ENCODE peak calls at places on chromosomes 7 and 10, in four cellular contexts. A, T, H and U are unnamed samples.

GRCh38 chr7:137874390-137874789 is 27.6 kb upstream of the DGKI start:
- DNase-seq in A (no peak), T (no peak), H (peak; percentile 91), U (no peak)

GRCh38 chr7:140242057-140243031 is 65.6 kb upstream of the KDM7A start:
- DNase-seq in A (no peak), T (peak; percentile 93), H (no peak), U (no peak)

GRCh38 chr7:96426027-96426426 is 104.1 kb upstream of the SLC25A13 start:
- DNase-seq in A (no peak), T (no peak), H (no peak), U (no peak)

GRCh38 chr7:142569851-142570250 is 179.4 kb upstream of the PRSS1 start:
- DNase-seq in A (no peak), T (no peak), H (peak; percentile 35), U (no peak)

GRCh38 chr10:53702489-53702888 is 929.9 kb upstream of the MBL2 start:
- DNase-seq in A (no peak), T (no peak), H (no peak), U (no peak)

GRCh38 chr7:135803143-135803542 is 54.5 kb upstream of the FAM180A start:
- DNase-seq in A (no peak), T (peak; percentile 56), H (no peak), U (no peak)

GRCh38 chr7:46909601-46910051 is 672.3 kb downstream of the TNS3 start:
- DNase-seq in A (no peak), T (no peak), H (peak; percentile 70), U (no peak)

GRCh38 chr7:4726051-4726450 is 44.0 kb downstream of the FOXK1 start:
- DNase-seq in A (no peak), T (no peak), H (no peak), U (no peak)

GRCh38 chr7:43311694-43312093 is 199.2 kb downstream of the HECW1 start:
- DNase-seq in A (no peak), T (no peak), H (no peak), U (no peak)

GRCh38 chr10:4355346-4355745 is 470.7 kb upstream of the AKR1E2 start:
- DNase-seq in A (no peak), T (no peak), H (no peak), U (no peak)

GRCh38 chr7:132742152-132742551 is 165.9 kb upstream of the PLXNA4 start:
- DNase-seq in A (no peak), T (no peak), H (peak; percentile 89), U (no peak)

GRCh38 chr10:110008518-110009339 is 945 bp downstream of the ADD3 start:
- DNase-seq in A (peak; percentile 42), T (peak; percentile 64), H (no peak), U (no peak)

GRCh38 chr10:51716981-51717380 is 17.6 kb upstream of the CSTF2T start:
- DNase-seq in A (no peak), T (no peak), H (peak; percentile 40), U (no peak)

GRCh38 chr10:79060641-79061255 is 8.0 kb upstream of the ZMIZ1 start:
- DNase-seq in A (no peak), T (no peak), H (no peak), U (no peak)

GRCh38 chr10:120557296-120557810 is 100.3 kb downstream of the PLPP4 start:
- DNase-seq in A (no peak), T (no peak), H (no peak), U (no peak)

GRCh38 chr10:75858357-75858756 is 426.9 kb downstream of the LRMDA start:
- DNase-seq in A (no peak), T (peak; percentile 26), H (no peak), U (no peak)

GRCh38 chr7:30983042-30983913 is 19.5 kb downstream of the GHRHR start:
- DNase-seq in A (peak; percentile 95), T (peak; percentile 92), H (peak; percentile 69), U (peak; percentile 90)

GRCh38 chr10:5609952-5610616 is 56.3 kb downstream of the ASB13 start:
- DNase-seq in A (no peak), T (no peak), H (no peak), U (no peak)

GRCh38 chr10:110505130-110505815 is 7.6 kb downstream of the DUSP5 start:
- DNase-seq in A (no peak), T (no peak), H (no peak), U (no peak)

GRCh38 chr7:140485463-140486265 is 6.4 kb upstream of the MKRN1 start:
- DNase-seq in A (peak; percentile 43), T (peak; percentile 42), H (no peak), U (no peak)

GRCh38 chr7:29915481-29916215 is 74.0 kb downstream of the SCRN1 start:
- DNase-seq in A (no peak), T (peak; percentile 8), H (peak; percentile 31), U (no peak)

GRCh38 chr10:6416892-6417512 is 163.1 kb downstream of the PRKCQ start:
- DNase-seq in A (no peak), T (peak; percentile 88), H (peak; percentile 57), U (no peak)

GRCh38 chr10:66842867-66843266 is 83.0 kb upstream of the LRRTM3 start:
- DNase-seq in A (no peak), T (no peak), H (no peak), U (no peak)

GRCh38 chr10:80411267-80411668 is 2.9 kb downstream of the PRXL2A start:
- DNase-seq in A (no peak), T (no peak), H (no peak), U (no peak)

GRCh38 chr10:22325272-22325947 is 4.5 kb downstream of the BMI1 start:
- DNase-seq in A (peak; percentile 86), T (peak; percentile 88), H (peak; percentile 58), U (peak; percentile 88)

GRCh38 chr7:106353944-106354343 is 69.2 kb upstream of the NAMPT start:
- DNase-seq in A (no peak), T (no peak), H (no peak), U (no peak)

GRCh38 chr7:70520604-70521003 is 611.3 kb upstream of the GALNT17 start:
- DNase-seq in A (no peak), T (peak; percentile 57), H (peak; percentile 5), U (no peak)

GRCh38 chr10:30027057-30028005 is 32.1 kb downstream of the JCAD start:
- DNase-seq in A (peak; percentile 72), T (peak; percentile 71), H (no peak), U (peak; percentile 68)

GRCh38 chr7:133081119-133081604 is 728 bp downstream of the CHCHD3 start:
- DNase-seq in A (no peak), T (peak; percentile 80), H (no peak), U (no peak)

GRCh38 chr10:4663162-4663992 is 162.6 kb upstream of the AKR1E2 start:
- DNase-seq in A (no peak), T (peak; percentile 96), H (peak; percentile 99), U (no peak)

GRCh38 chr10:126904807-126905686 is at the start of gene DOCK1:
- DNase-seq in A (peak; percentile 68), T (peak; percentile 85), H (peak; percentile 68), U (peak; percentile 78)

GRCh38 chr7:80335473-80336232 is 176.2 kb downstream of the GNAT3 start:
- DNase-seq in A (no peak), T (peak; percentile 47), H (peak; percentile 84), U (no peak)

GRCh38 chr7:96319444-96319843 is 2.5 kb downstream of the SLC25A13 start:
- DNase-seq in A (no peak), T (no peak), H (no peak), U (no peak)

GRCh38 chr10:96292971-96293909 is 11.0 kb upstream of the DNTT start:
- DNase-seq in A (no peak), T (peak; percentile 63), H (peak; percentile 46), U (no peak)

GRCh38 chr10:106567629-106568028 is 596.9 kb downstream of the SORCS1 start:
- DNase-seq in A (no peak), T (no peak), H (no peak), U (no peak)
- H4K5ac ChIP-seq in A (no peak overlapping the region), T (no peak overlapping the region), H (no peak overlapping the region), U (no peak overlapping the region)

GRCh38 chr7:90225601-90226000 is 14.1 kb downstream of the STEAP2 start:
- DNase-seq in A (no peak), T (no peak), H (no peak), U (no peak)

GRCh38 chr7:90222390-90222789 is 10.8 kb downstream of the STEAP2 start:
- DNase-seq in A (no peak), T (no peak), H (no peak), U (no peak)

GRCh38 chr7:90224204-90224603 is 12.7 kb downstream of the STEAP2 start:
- DNase-seq in A (peak; percentile 85), T (peak; percentile 85), H (no peak), U (peak; percentile 61)

GRCh38 chr7:90225181-90225580 is 13.6 kb downstream of the STEAP2 start:
- DNase-seq in A (no peak), T (no peak), H (no peak), U (no peak)

DNA sequence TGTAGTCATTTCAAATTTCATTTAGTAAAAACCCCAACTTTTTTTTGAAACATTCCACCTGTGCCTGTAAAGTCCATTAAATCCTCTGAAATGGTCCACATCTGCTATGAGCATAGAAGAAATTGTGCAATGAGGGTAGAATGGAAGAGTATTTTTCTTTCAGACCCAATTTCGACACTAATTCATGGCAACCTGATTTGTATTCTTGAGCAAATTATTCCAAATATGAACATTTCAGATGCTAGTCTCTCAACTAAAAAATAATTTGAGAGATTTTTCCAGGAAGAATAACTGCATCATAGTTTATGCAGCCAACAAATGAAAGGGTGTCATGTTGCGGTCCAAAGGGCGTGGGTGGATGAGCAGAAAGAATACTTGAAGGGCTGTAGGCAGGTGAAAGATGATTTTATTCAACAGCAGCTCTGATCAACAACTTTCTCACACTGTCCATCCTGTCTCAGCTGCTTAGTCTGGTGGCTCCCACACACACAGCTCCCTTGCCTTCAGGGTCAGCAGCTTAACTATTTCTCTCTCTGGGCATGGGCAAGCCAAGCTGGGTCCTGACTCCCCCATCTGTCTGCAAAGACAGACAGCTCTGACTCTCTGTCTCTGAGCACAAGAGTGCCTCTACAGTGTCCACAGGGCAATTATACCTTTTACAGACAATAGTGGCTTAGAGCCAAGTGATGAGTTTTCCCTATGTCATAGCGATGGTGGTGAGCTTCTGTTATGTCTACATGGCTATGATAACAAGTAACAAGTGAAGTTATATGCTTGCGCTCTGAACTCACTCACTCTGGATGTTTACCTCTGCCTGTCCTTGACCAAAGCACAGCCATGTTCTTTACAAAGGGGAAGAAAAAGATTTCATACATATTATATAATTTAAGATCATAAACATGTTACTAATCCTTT is 11.5 kb downstream of the STEAP2 start:
- DNase-seq in A (no peak), T (no peak), H (peak; percentile 68), U (no peak)
- H4K5ac ChIP-seq in A (no peak overlapping the region), T (no peak overlapping the region), H (no peak overlapping the region), U (no peak overlapping the region)

GRCh38 chr10:83176901-83177300 is 962.4 kb upstream of the GHITM start:
- DNase-seq in A (no peak), T (no peak), H (no peak), U (no peak)
- H4K5ac ChIP-seq in A (no peak overlapping the region), T (no peak overlapping the region), H (no peak overlapping the region), U (no peak overlapping the region)

DNA sequence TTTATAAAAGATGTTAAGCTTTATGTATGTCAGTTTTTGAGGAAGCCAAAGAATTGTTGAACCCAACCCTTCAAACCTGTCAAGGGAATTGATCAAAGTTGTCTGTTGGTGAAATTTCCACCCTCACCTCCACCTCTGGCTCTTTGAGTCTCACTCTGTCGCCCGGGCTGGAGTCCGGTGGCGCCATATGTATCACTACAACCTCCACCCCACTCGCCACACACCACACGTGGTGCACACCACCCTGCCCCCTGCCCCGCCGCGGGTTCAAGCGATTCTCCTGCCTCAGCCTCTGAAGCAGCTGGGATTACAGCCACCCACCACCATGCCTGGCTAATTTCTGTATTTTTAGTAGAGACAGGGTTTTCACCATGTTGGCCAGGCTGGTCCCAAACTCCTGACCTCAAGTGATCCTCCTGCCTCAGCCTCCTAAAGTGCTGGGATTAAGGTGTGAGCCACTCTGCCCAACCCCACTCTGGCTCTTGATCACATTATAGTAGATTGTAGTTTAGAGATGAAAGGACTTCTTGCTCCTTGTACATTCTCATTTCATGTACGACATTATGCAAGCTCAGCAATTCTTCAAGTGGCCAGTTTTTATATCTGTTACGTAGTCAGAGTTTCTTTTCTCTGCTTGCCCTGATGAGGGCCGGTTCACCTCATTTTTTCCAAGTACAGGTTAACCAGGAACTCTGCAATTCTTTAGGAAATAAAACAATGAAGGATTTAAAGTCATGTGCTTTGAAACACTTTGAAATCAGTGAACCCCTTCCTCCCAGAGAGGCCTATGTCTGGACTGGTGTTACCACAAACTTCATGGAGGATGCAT is 7.0 kb downstream of the BAMBI start:
- DNase-seq in A (no peak), T (peak; percentile 63), H (no peak), U (no peak)
- H4K5ac ChIP-seq in A (no peak overlapping the region), T (no peak overlapping the region), H (no peak overlapping the region), U (no peak overlapping the region)